ENCODE peak calls at places on chromosomes 13 and 19, in six cellular contexts. E is HepG2, M is K562, R is GM12878, B is H1, U is GM12891. P is an unnamed sample.
A peak's percentile ranks its signal among the peaks of the same experiment; 100 is the strongest.

GRCh38 chr19:34482380-34483250 is 1.1 kb downstream of the WTIP start:
- DNase-seq in E (no peak), M (no peak), R (no peak), B (no peak), U (no peak), P (no peak)

GRCh38 chr19:2118438-2118837 is 21.7 kb downstream of the IZUMO4 start:
- DNase-seq in E (no peak), M (no peak), R (no peak), B (no peak), U (no peak), P (no peak)

GRCh38 chr19:51002101-51002532 is 713 bp upstream of the KLK8 start:
- DNase-seq in E (no peak), M (no peak), R (no peak), B (no peak), U (no peak), P (no peak)

GRCh38 chr19:20840371-20840770 is 64.3 kb downstream of the ZNF66 start:
- DNase-seq in E (no peak), M (no peak), R (no peak), B (no peak), U (no peak), P (no peak)

GRCh38 chr13:87280139-87280538 is 391.0 kb upstream of the SLITRK5 start:
- DNase-seq in E (no peak), M (no peak), R (no peak), B (no peak), U (no peak), P (no peak)

GRCh38 chr19:43300206-43300605 is 30.9 kb upstream of the PSG9 start:
- DNase-seq in E (no peak), M (no peak), R (no peak), B (no peak), U (no peak), P (no peak)

GRCh38 chr19:36151144-36152051 is 849 bp downstream of the COX7A1 start:
- DNase-seq in E (no peak), M (peak; percentile 22), R (no peak), B (no peak), U (no peak), P (no peak)

GRCh38 chr13:98650376-98651107 is 73.6 kb upstream of the STK24 start:
- DNase-seq in E (no peak), M (no peak), R (no peak), B (no peak), U (no peak), P (no peak)

GRCh38 chr19:10260141-10260584 is 8.1 kb downstream of the MRPL4 start:
- DNase-seq in E (peak; percentile 30), M (peak; percentile 7), R (no peak), B (no peak), U (no peak), P (no peak)

GRCh38 chr19:35143231-35143715 is at the start of gene FXYD7:
- DNase-seq in E (no peak), M (no peak), R (no peak), B (no peak), U (no peak), P (no peak)

GRCh38 chr19:33524024-33524664 is 2.6 kb upstream of the PEPD start:
- DNase-seq in E (no peak), M (no peak), R (no peak), B (no peak), U (no peak), P (no peak)

GRCh38 chr13:73913043-73913740 is 221.0 kb downstream of the KLF12 start:
- DNase-seq in E (no peak), M (no peak), R (no peak), B (no peak), U (no peak), P (no peak)

GRCh38 chr13:85816413-85816812 is 17.2 kb upstream of the SLITRK6 start:
- DNase-seq in E (no peak), M (no peak), R (no peak), B (no peak), U (no peak), P (no peak)

GRCh38 chr13:54958781-54959180 is 1930.2 kb downstream of the OLFM4 start:
- DNase-seq in E (no peak), M (no peak), R (no peak), B (no peak), U (no peak), P (no peak)

GRCh38 chr19:16338470-16339360 is 14.1 kb downstream of the KLF2 start:
- DNase-seq in E (peak; percentile 28), M (no peak), R (peak; percentile 59), B (no peak), U (peak; percentile 70), P (peak; percentile 63)

GRCh38 chr19:6721773-6722172 is 1.3 kb upstream of the C3 start:
- DNase-seq in E (no peak), M (no peak), R (no peak), B (no peak), U (no peak), P (no peak)

GRCh38 chr19:6030214-6030507 is 52.2 kb upstream of the RANBP3 start:
- DNase-seq in E (no peak), M (no peak), R (no peak), B (no peak), U (no peak), P (no peak)

GRCh38 chr13:29683041-29683440 is 87.6 kb upstream of the SLC7A1 start:
- DNase-seq in E (no peak), M (no peak), R (no peak), B (no peak), U (no peak), P (no peak)

GRCh38 chr13:30934381-30934780 is 1.9 kb downstream of the TEX26 start:
- DNase-seq in E (peak; percentile 30), M (no peak), R (no peak), B (no peak), U (no peak), P (no peak)

GRCh38 chr19:45323671-45324081 is 1.0 kb upstream of the CKM start:
- DNase-seq in E (no peak), M (no peak), R (no peak), B (no peak), U (no peak), P (no peak)

GRCh38 chr19:3577741-3578344 is 5.1 kb downstream of the HMG20B start:
- DNase-seq in E (no peak), M (no peak), R (no peak), B (no peak), U (no peak), P (no peak)

GRCh38 chr19:43675269-43675879 is 5.4 kb upstream of the PLAUR start:
- DNase-seq in E (no peak), M (no peak), R (peak; percentile 34), B (no peak), U (no peak), P (no peak)

GRCh38 chr13:80050252-80050651 is 290.7 kb downstream of the SPRY2 start:
- DNase-seq in E (no peak), M (no peak), R (no peak), B (no peak), U (no peak), P (no peak)

GRCh38 chr13:39959497-39959896 is 304.0 kb downstream of the COG6 start:
- DNase-seq in E (no peak), M (no peak), R (no peak), B (no peak), U (no peak), P (no peak)

GRCh38 chr19:3115916-3116602 is 19.8 kb upstream of the GNA15 start:
- DNase-seq in E (no peak), M (no peak), R (no peak), B (peak; percentile 31), U (no peak), P (no peak)

GRCh38 chr19:16328824-16329482 is 4.3 kb downstream of the KLF2 start:
- DNase-seq in E (no peak), M (no peak), R (no peak), B (no peak), U (no peak), P (no peak)

DNA sequence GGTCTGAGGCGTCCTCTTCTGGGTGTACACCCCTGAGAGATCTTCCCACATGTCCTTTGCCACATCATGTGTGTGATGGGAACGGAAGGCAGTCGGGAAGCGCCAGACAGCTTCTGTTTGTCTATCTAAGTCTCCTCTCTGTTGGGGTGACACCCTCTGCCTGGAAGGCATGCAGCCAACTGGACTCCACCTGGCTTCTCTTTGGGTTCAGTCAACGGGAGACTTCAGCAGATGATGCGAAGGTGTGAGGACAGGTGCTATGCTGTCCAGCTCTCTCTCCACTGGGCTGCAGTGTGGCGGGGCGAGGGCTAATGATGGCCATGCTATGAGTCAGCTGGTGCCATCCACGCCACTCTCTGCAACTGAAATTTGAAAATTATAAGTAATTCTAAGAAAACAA is 14.3 kb upstream of the SBK3 start:
- DNase-seq in E (no peak), M (no peak), R (no peak), B (no peak), U (no peak), P (no peak)
- TF ChIP-seq POLR2A in E (no peak), M (no peak), R (no peak), B (no peak), U (no peak), P (no peak)

DNA sequence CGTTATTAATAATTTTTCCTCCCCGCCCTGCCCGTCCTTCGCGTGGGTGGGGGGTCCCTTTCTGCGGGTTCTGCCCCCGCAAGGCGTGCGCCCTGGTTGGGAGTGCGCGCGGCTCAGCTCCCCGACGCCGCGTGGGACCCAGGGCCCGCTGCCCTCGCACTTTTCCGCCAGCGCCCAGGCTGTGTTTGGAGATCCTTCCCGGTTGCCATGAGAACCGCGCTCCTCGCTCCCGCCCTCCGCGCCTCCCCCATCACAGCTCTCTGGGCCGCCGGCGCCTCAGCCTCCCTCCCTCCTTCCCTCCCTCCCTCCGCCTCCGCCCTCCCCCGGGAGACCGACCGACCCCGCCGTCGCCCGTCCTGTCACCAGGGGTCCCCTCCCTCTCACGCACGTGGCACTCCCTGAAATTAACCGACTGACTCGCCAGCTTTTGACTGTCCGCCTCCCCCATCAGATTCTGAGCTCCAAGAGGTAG is 2.4 kb upstream of the SSBP4 start:
- DNase-seq in E (peak; percentile 70), M (peak; percentile 74), R (no peak), B (no peak), U (no peak), P (no peak)
- TF ChIP-seq POLR2AphosphoS5 in E (no peak), M (no peak), R (no peak), B (no peak), U (no peak), P (no peak)

GRCh38 chr19:46718157-46718933 is 1.4 kb upstream of the PRKD2 start:
- DNase-seq in E (no peak), M (no peak), R (peak; percentile 69), B (no peak), U (peak; percentile 68), P (peak; percentile 71)
- TF ChIP-seq TAF1 in E (no peak), M (no peak), R (no peak), B (no peak), U (peak; percentile 47), P (peak; percentile 43)

GRCh38 chr19:39413269-39413902 is 917 bp downstream of the PLEKHG2 start:
- DNase-seq in E (no peak), M (peak; percentile 65), R (no peak), B (no peak), U (peak; percentile 66), P (no peak)
- TF ChIP-seq POLR2A in E (no peak), M (no peak), R (peak; percentile 43), B (no peak), U (no peak), P (peak; percentile 38)